ENCODE peak calls at places on chromosomes 12 and 14, in four cellular contexts. One of them, this sample, is unnamed.

GRCh38 chr14:52391866-52392600 is 77.9 kb downstream of the PTGER2 start:
- DNase-seq in stimulated activated naive B cell treated with anti-CD40 and anti-IgM and Interleukin-4, amounts not matched to agents 10 μg/mL and 1 μg/mL and 100 μg/mL, for 72 hours: no peak
- DNase-seq in stimulated activated CD4-positive, alpha-beta T cell treated with anti-CD3 and anti-CD28 coated beads, Interleukin-1b, Interleukin-23, amount 100 ng/mL, for 24 hours: no peak
- DNase-seq in Calu3: no peak
- DNase-seq in this sample: no peak

GRCh38 chr14:37172024-37172869 is at the start of gene SLC25A21:
- DNase-seq in stimulated activated naive B cell treated with anti-CD40 and anti-IgM and Interleukin-4, amounts not matched to agents 10 μg/mL and 1 μg/mL and 100 μg/mL, for 72 hours: no peak
- DNase-seq in stimulated activated CD4-positive, alpha-beta T cell treated with anti-CD3 and anti-CD28 coated beads, Interleukin-1b, Interleukin-23, amount 100 ng/mL, for 24 hours: no peak
- DNase-seq in Calu3: peak
- DNase-seq in this sample: peak

GRCh38 chr14:43204816-43205215 is 1302.3 kb downstream of the FSCB start:
- DNase-seq in stimulated activated naive B cell treated with anti-CD40 and anti-IgM and Interleukin-4, amounts not matched to agents 10 μg/mL and 1 μg/mL and 100 μg/mL, for 72 hours: no peak
- DNase-seq in stimulated activated CD4-positive, alpha-beta T cell treated with anti-CD3 and anti-CD28 coated beads, Interleukin-1b, Interleukin-23, amount 100 ng/mL, for 24 hours: no peak
- DNase-seq in Calu3: no peak
- DNase-seq in this sample: no peak

GRCh38 chr12:113075137-113075683 is 18.7 kb downstream of the DTX1 start:
- DNase-seq in stimulated activated naive B cell treated with anti-CD40 and anti-IgM and Interleukin-4, amounts not matched to agents 10 μg/mL and 1 μg/mL and 100 μg/mL, for 72 hours: peak
- DNase-seq in stimulated activated CD4-positive, alpha-beta T cell treated with anti-CD3 and anti-CD28 coated beads, Interleukin-1b, Interleukin-23, amount 100 ng/mL, for 24 hours: no peak
- DNase-seq in Calu3: no peak
- DNase-seq in this sample: no peak

GRCh38 chr12:120346681-120347080 is 19.1 kb upstream of the PLA2G1B start:
- DNase-seq in stimulated activated naive B cell treated with anti-CD40 and anti-IgM and Interleukin-4, amounts not matched to agents 10 μg/mL and 1 μg/mL and 100 μg/mL, for 72 hours: no peak
- DNase-seq in stimulated activated CD4-positive, alpha-beta T cell treated with anti-CD3 and anti-CD28 coated beads, Interleukin-1b, Interleukin-23, amount 100 ng/mL, for 24 hours: no peak
- DNase-seq in Calu3: peak
- DNase-seq in this sample: no peak

GRCh38 chr12:113261847-113262470 is 40.7 kb downstream of the TPCN1 start:
- DNase-seq in stimulated activated naive B cell treated with anti-CD40 and anti-IgM and Interleukin-4, amounts not matched to agents 10 μg/mL and 1 μg/mL and 100 μg/mL, for 72 hours: no peak
- DNase-seq in stimulated activated CD4-positive, alpha-beta T cell treated with anti-CD3 and anti-CD28 coated beads, Interleukin-1b, Interleukin-23, amount 100 ng/mL, for 24 hours: no peak
- DNase-seq in Calu3: no peak
- DNase-seq in this sample: no peak

GRCh38 chr12:6141048-6141447 is 16.6 kb upstream of the VWF start:
- DNase-seq in stimulated activated naive B cell treated with anti-CD40 and anti-IgM and Interleukin-4, amounts not matched to agents 10 μg/mL and 1 μg/mL and 100 μg/mL, for 72 hours: peak
- DNase-seq in stimulated activated CD4-positive, alpha-beta T cell treated with anti-CD3 and anti-CD28 coated beads, Interleukin-1b, Interleukin-23, amount 100 ng/mL, for 24 hours: no peak
- DNase-seq in Calu3: no peak
- DNase-seq in this sample: no peak

GRCh38 chr12:57166971-57167371 is 19.6 kb upstream of the LRP1-AS start:
- DNase-seq in stimulated activated naive B cell treated with anti-CD40 and anti-IgM and Interleukin-4, amounts not matched to agents 10 μg/mL and 1 μg/mL and 100 μg/mL, for 72 hours: no peak
- DNase-seq in stimulated activated CD4-positive, alpha-beta T cell treated with anti-CD3 and anti-CD28 coated beads, Interleukin-1b, Interleukin-23, amount 100 ng/mL, for 24 hours: no peak
- DNase-seq in Calu3: peak
- DNase-seq in this sample: no peak

GRCh38 chr14:27186048-27186447 is 588.2 kb upstream of the NOVA1 start:
- DNase-seq in stimulated activated naive B cell treated with anti-CD40 and anti-IgM and Interleukin-4, amounts not matched to agents 10 μg/mL and 1 μg/mL and 100 μg/mL, for 72 hours: no peak
- DNase-seq in stimulated activated CD4-positive, alpha-beta T cell treated with anti-CD3 and anti-CD28 coated beads, Interleukin-1b, Interleukin-23, amount 100 ng/mL, for 24 hours: no peak
- DNase-seq in Calu3: no peak
- DNase-seq in this sample: no peak

GRCh38 chr12:94140556-94140955 is 7.8 kb upstream of the PLXNC1 start:
- DNase-seq in stimulated activated naive B cell treated with anti-CD40 and anti-IgM and Interleukin-4, amounts not matched to agents 10 μg/mL and 1 μg/mL and 100 μg/mL, for 72 hours: no peak
- DNase-seq in stimulated activated CD4-positive, alpha-beta T cell treated with anti-CD3 and anti-CD28 coated beads, Interleukin-1b, Interleukin-23, amount 100 ng/mL, for 24 hours: no peak
- DNase-seq in Calu3: no peak
- DNase-seq in this sample: no peak

This sample was measured in Right ventricle myocardium superior.